ENCODE peak calls at places on chromosomes 4 and X, in six cellular contexts. One of them, this sample, is unnamed.
A peak's percentile ranks its signal among the peaks of the same experiment; 100 is the strongest.

GRCh38 chr4:589219-589963 is 13.3 kb upstream of the TMEM271 start:
- DNase-seq in IMR-90: no peak
- DNase-seq in endothelial cell of umbilical vein: no peak
- DNase-seq in PC-3: no peak
- DNase-seq in HCT116: no peak
- DNase-seq in OCI-LY7: no peak
- DNase-seq in this sample: no peak

GRCh38 chr4:101136373-101137370 is 210.7 kb downstream of the PPP3CA start:
- DNase-seq in OCI-LY7: no peak
- DNase-seq in IMR-90: no peak
- DNase-seq in endothelial cell of umbilical vein: no peak
- DNase-seq in PC-3: peak; percentile 11
- DNase-seq in HCT116: no peak
- DNase-seq in this sample: no peak

GRCh38 chr4:8088966-8089491 is 69.6 kb downstream of the ABLIM2 start:
- DNase-seq in PC-3: no peak
- DNase-seq in endothelial cell of umbilical vein: no peak
- DNase-seq in HCT116: no peak
- DNase-seq in OCI-LY7: no peak
- DNase-seq in IMR-90: no peak
- DNase-seq in this sample: no peak

GRCh38 chr4:139655116-139655515 is 10.5 kb upstream of the MGST2 start:
- DNase-seq in PC-3: peak; percentile 48
- DNase-seq in IMR-90: peak; percentile 48
- DNase-seq in OCI-LY7: peak; percentile 49
- DNase-seq in HCT116: no peak
- DNase-seq in endothelial cell of umbilical vein: peak; percentile 61
- DNase-seq in this sample: peak; percentile 49

GRCh38 chrX:12973561-12974216 is 1.2 kb upstream of the TMSB4X start:
- DNase-seq in HCT116: no peak
- DNase-seq in PC-3: no peak
- DNase-seq in IMR-90: no peak
- DNase-seq in OCI-LY7: peak; percentile 63
- DNase-seq in endothelial cell of umbilical vein: peak; percentile 37
- DNase-seq in this sample: no peak

GRCh38 chr4:159012381-159012780 is 90.5 kb upstream of the RAPGEF2 start:
- DNase-seq in PC-3: peak; percentile 55
- DNase-seq in endothelial cell of umbilical vein: no peak
- DNase-seq in IMR-90: peak; percentile 56
- DNase-seq in OCI-LY7: no peak
- DNase-seq in HCT116: no peak
- DNase-seq in this sample: no peak

GRCh38 chr4:89788243-89789072 is 48.5 kb downstream of the SNCA start:
- DNase-seq in OCI-LY7: no peak
- DNase-seq in endothelial cell of umbilical vein: peak; percentile 83
- DNase-seq in IMR-90: peak; percentile 5
- DNase-seq in PC-3: no peak
- DNase-seq in HCT116: no peak
- DNase-seq in this sample: peak; percentile 79

GRCh38 chr4:68447201-68447600 is at the start of gene TMPRSS11E:
- DNase-seq in IMR-90: no peak
- DNase-seq in OCI-LY7: no peak
- DNase-seq in PC-3: peak; percentile 92
- DNase-seq in HCT116: peak; percentile 26
- DNase-seq in endothelial cell of umbilical vein: no peak
- DNase-seq in this sample: no peak

GRCh38 chr4:5689065-5689464 is 19.3 kb downstream of the EVC2 start:
- DNase-seq in IMR-90: no peak
- DNase-seq in OCI-LY7: no peak
- DNase-seq in PC-3: no peak
- DNase-seq in HCT116: no peak
- DNase-seq in endothelial cell of umbilical vein: no peak
- DNase-seq in this sample: no peak
- H3K36me3 ChIP-seq in IMR-90: peaks cover 63% of the 10 kb centered on the region
- H3K36me3 ChIP-seq in OCI-LY7: no peaks in the 10 kb centered on the region
- H3K36me3 ChIP-seq in PC-3: no peaks in the 10 kb centered on the region
- H3K36me3 ChIP-seq in HCT116: no peaks in the 10 kb centered on the region
- H3K36me3 ChIP-seq in endothelial cell of umbilical vein: peaks cover 47% of the 10 kb centered on the region
- H3K36me3 ChIP-seq in this sample: peaks cover 13% of the 10 kb centered on the region

DNA sequence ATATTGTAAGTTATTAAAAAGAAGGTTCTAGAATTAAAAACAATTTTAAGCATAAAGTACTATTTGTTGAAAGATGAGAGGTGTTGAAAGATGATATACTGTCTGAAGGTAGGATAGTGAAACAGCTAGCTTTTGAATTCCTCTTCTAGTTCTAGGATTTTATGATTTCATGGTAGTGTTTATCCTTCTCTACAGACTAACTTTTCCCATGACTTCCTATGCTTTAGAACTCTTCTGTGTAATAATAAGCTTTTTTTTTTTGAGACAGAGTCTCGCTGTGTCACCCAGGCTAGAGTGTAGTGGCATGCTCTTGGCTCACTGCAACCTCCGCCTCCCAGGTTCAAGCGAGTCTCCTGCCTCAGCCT is 96.0 kb upstream of the NUDT6 start:
- DNase-seq in OCI-LY7: no peak
- DNase-seq in PC-3: no peak
- DNase-seq in HCT116: no peak
- DNase-seq in endothelial cell of umbilical vein: peak; percentile 26
- DNase-seq in IMR-90: no peak
- DNase-seq in this sample: no peak
- H2AFZ ChIP-seq in OCI-LY7: no peak overlapping the region
- H2AFZ ChIP-seq in PC-3: no peak overlapping the region
- H2AFZ ChIP-seq in HCT116: no peak overlapping the region
- H2AFZ ChIP-seq in endothelial cell of umbilical vein: no peak overlapping the region
- H2AFZ ChIP-seq in IMR-90: no peak overlapping the region
- H2AFZ ChIP-seq in this sample: no peak overlapping the region

DNA sequence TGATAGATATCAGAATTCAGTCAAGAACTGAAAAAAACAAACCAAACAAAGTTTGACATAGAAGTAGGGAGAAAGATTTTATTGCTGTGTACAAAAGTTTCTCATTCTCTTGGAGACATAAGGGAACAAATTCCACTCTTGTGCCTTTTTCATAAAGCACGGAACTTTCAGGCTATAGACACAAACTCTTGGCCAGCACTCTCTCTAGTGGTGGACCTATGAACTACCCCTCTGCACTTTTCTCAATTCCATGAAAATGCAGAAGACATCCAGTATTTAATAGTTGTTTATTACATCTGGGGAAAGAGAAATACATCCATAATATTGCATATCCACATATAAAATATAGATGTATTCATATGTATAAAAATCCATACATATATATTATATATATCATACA is 291.6 kb upstream of the HS3ST1 start:
- DNase-seq in OCI-LY7: no peak
- DNase-seq in PC-3: peak; percentile 67
- DNase-seq in HCT116: no peak
- DNase-seq in endothelial cell of umbilical vein: peak; percentile 62
- DNase-seq in IMR-90: peak; percentile 67
- DNase-seq in this sample: peak; percentile 45
- TF ChIP-seq CTCF in OCI-LY7: peak; percentile 44
- TF ChIP-seq CTCF in PC-3: peak; percentile 74
- TF ChIP-seq CTCF in HCT116: peak; percentile 74
- TF ChIP-seq CTCF in endothelial cell of umbilical vein: peak; percentile 62
- TF ChIP-seq CTCF in IMR-90: peak; percentile 88
- TF ChIP-seq CTCF in this sample: peak; percentile 54

GRCh38 chr4:88746186-88746585 is 48.6 kb upstream of the NAP1L5 start:
- DNase-seq in HCT116: no peak
- DNase-seq in OCI-LY7: no peak
- DNase-seq in IMR-90: peak; percentile 35
- DNase-seq in endothelial cell of umbilical vein: no peak
- DNase-seq in PC-3: no peak
- DNase-seq in this sample: no peak
- H3K36me3 ChIP-seq in HCT116: peaks cover 5% of the 10 kb centered on the region
- H3K36me3 ChIP-seq in OCI-LY7: no peaks in the 10 kb centered on the region
- H3K36me3 ChIP-seq in IMR-90: peaks cover 34% of the 10 kb centered on the region
- H3K36me3 ChIP-seq in endothelial cell of umbilical vein: peaks cover 9% of the 10 kb centered on the region
- H3K36me3 ChIP-seq in PC-3: peaks cover 13% of the 10 kb centered on the region
- H3K36me3 ChIP-seq in this sample: peaks cover 3% of the 10 kb centered on the region

GRCh38 chr4:39469429-39470077 is 10.7 kb downstream of the LIAS start:
- DNase-seq in endothelial cell of umbilical vein: peak; percentile 92
- DNase-seq in HCT116: peak; percentile 86
- DNase-seq in OCI-LY7: peak; percentile 80
- DNase-seq in PC-3: peak; percentile 85
- DNase-seq in IMR-90: peak; percentile 87
- DNase-seq in this sample: peak; percentile 81
- H2AFZ ChIP-seq in endothelial cell of umbilical vein: peak overlapping the region; percentile 51
- H2AFZ ChIP-seq in HCT116: no peak overlapping the region
- H2AFZ ChIP-seq in OCI-LY7: no peak overlapping the region
- H2AFZ ChIP-seq in PC-3: peak overlapping the region; percentile 49
- H2AFZ ChIP-seq in IMR-90: no peak overlapping the region
- H2AFZ ChIP-seq in this sample: peak overlapping the region; percentile 9

DNA sequence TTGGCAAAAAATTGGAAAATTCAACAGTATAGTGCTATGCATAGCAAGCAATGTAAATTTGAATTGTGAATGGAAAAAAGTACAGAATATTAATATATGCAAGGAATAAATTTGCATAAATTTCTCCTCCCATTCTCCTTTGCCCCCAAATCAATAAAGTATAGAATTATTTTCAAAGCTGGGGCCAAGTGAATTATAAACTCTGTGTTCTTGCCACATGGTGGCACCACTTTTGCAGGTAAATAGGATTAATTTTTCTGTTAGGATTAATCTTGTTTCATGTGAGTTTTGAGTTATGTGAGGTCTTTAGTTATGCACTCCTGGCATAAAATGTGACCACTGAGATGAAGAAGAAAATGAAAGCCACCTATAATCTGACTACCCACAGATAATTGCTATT is 19.9 kb downstream of the COPS4 start:
- DNase-seq in HCT116: peak; percentile 10
- DNase-seq in PC-3: peak; percentile 44
- DNase-seq in endothelial cell of umbilical vein: peak; percentile 40
- DNase-seq in IMR-90: peak; percentile 15
- DNase-seq in OCI-LY7: peak; percentile 63
- DNase-seq in this sample: peak; percentile 13
- TF ChIP-seq CTCF in HCT116: peak; percentile 57
- TF ChIP-seq CTCF in PC-3: peak; percentile 64
- TF ChIP-seq CTCF in endothelial cell of umbilical vein: peak; percentile 11
- TF ChIP-seq CTCF in IMR-90: peak; percentile 46
- TF ChIP-seq CTCF in OCI-LY7: peak; percentile 82
- TF ChIP-seq CTCF in this sample: peak; percentile 35

GRCh38 chr4:183272384-183272783 is 47.7 kb downstream of the CLDN22 start:
- DNase-seq in PC-3: no peak
- DNase-seq in IMR-90: no peak
- DNase-seq in HCT116: no peak
- DNase-seq in endothelial cell of umbilical vein: no peak
- DNase-seq in OCI-LY7: no peak
- DNase-seq in this sample: no peak
- H3K36me3 ChIP-seq in PC-3: peaks cover 29% of the 10 kb centered on the region
- H3K36me3 ChIP-seq in IMR-90: peaks cover 25% of the 10 kb centered on the region
- H3K36me3 ChIP-seq in HCT116: peaks cover 8% of the 10 kb centered on the region
- H3K36me3 ChIP-seq in endothelial cell of umbilical vein: peaks cover 4% of the 10 kb centered on the region
- H3K36me3 ChIP-seq in OCI-LY7: no peaks in the 10 kb centered on the region
- H3K36me3 ChIP-seq in this sample: peaks cover 3% of the 10 kb centered on the region

GRCh38 chr4:66930216-66930615 is 615.1 kb downstream of the CENPC start:
- DNase-seq in HCT116: no peak
- DNase-seq in OCI-LY7: no peak
- DNase-seq in PC-3: no peak
- DNase-seq in IMR-90: no peak
- DNase-seq in endothelial cell of umbilical vein: no peak
- DNase-seq in this sample: no peak
- H2AFZ ChIP-seq in HCT116: no peak overlapping the region
- H2AFZ ChIP-seq in OCI-LY7: no peak overlapping the region
- H2AFZ ChIP-seq in PC-3: no peak overlapping the region
- H2AFZ ChIP-seq in IMR-90: no peak overlapping the region
- H2AFZ ChIP-seq in endothelial cell of umbilical vein: no peak overlapping the region
- H2AFZ ChIP-seq in this sample: no peak overlapping the region

DNA sequence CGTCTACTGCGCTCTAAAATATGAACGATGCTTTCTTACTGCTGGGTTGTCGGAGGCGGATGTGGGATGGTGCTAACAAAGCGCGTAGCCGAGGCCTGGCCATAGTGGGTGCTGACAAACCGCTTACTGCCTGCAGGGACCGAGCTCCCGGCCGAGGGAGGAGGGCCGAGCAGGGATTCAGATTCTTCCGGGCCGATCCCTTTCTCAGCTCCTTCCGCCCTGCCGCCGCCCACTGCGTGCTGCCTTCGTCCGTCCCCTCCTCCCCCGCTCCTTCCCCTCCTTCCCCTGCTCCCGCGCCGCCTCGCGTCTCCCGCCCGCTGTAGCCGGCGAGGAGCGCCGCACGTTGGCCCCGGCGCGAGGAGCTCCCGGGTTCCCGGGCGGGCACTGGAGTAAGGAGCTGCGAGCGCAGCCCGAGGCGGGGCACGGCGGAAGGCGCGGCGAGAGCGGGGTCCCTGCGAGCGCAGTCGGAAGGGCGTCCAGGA is at the start of gene STK32B:
- DNase-seq in PC-3: peak; percentile 65
- DNase-seq in OCI-LY7: no peak
- DNase-seq in endothelial cell of umbilical vein: peak; percentile 63
- DNase-seq in HCT116: no peak
- DNase-seq in IMR-90: peak; percentile 82
- DNase-seq in this sample: peak; percentile 60
- TF ChIP-seq CTCF in PC-3: no peak
- TF ChIP-seq CTCF in OCI-LY7: no peak
- TF ChIP-seq CTCF in endothelial cell of umbilical vein: no peak
- TF ChIP-seq CTCF in HCT116: no peak
- TF ChIP-seq CTCF in IMR-90: peak; percentile 1
- TF ChIP-seq CTCF in this sample: no peak

DNA sequence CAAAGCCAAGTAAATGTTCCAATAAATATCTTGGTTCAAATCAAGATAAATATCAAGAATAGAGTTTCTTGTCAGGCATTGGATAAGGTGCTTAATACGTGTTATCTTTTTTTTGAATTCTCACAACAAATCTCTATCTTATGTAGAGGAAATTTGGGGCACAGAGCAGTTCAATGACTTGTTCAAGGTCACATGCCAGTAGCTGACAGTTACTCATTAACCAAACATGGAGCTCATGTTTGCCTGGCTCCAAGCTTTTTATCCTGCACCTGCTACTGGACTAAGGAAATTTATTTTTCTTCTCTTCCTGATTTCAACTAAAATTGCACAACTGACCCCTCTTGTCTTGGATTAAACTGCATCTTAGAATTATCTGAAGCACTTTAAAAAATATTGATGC is 76.3 kb downstream of the ATP10D start:
- DNase-seq in HCT116: no peak
- DNase-seq in OCI-LY7: no peak
- DNase-seq in PC-3: no peak
- DNase-seq in endothelial cell of umbilical vein: no peak
- DNase-seq in IMR-90: no peak
- DNase-seq in this sample: no peak
- H3K36me3 ChIP-seq in HCT116: no peaks in the 10 kb centered on the region
- H3K36me3 ChIP-seq in OCI-LY7: no peaks in the 10 kb centered on the region
- H3K36me3 ChIP-seq in PC-3: no peaks in the 10 kb centered on the region
- H3K36me3 ChIP-seq in endothelial cell of umbilical vein: peaks cover 2% of the 10 kb centered on the region
- H3K36me3 ChIP-seq in IMR-90: peaks cover 15% of the 10 kb centered on the region
- H3K36me3 ChIP-seq in this sample: no peaks in the 10 kb centered on the region

This sample was measured in fibroblast of lung.